ENCODE peak calls at places on chromosomes 6 and 20, in four cellular contexts. V, R, C and N are unnamed samples.

GRCh38 chr6:118648866-118649554 is 2.4 kb downstream of the CEP85L start:
- DNase-seq in V (no peak), R (peak), C (no peak), N (no peak)

GRCh38 chr6:88561974-88562736 is 396.0 kb upstream of the CNR1 start:
- DNase-seq in V (no peak), R (peak), C (no peak), N (no peak)

GRCh38 chr6:157034433-157035230 is 257.5 kb downstream of the ARID1B start:
- DNase-seq in R (peak), C (no peak), V (no peak), N (no peak)

GRCh38 chr20:3653921-3654320 is 9.3 kb downstream of the GFRA4 start:
- DNase-seq in C (no peak), R (no peak), V (no peak), N (no peak)

GRCh38 chr20:45993197-45993951 is 15.3 kb upstream of the MMP9 start:
- DNase-seq in C (peak), V (no peak), R (no peak), N (no peak)

GRCh38 chr6:73691512-73691911 is 4.5 kb upstream of the CD109 start:
- DNase-seq in V (no peak), R (no peak), C (peak), N (no peak)

GRCh38 chr20:20849126-20849525 is 136.7 kb upstream of the RALGAPA2 start:
- DNase-seq in V (no peak), R (no peak), C (no peak), N (no peak)

GRCh38 chr6:45741437-45742166 is 274.1 kb downstream of the CLIC5 start:
- DNase-seq in C (no peak), R (peak), V (no peak), N (no peak)

GRCh38 chr6:159080217-159080976 is 35.6 kb upstream of the TAGAP start:
- DNase-seq in R (no peak), V (peak), C (no peak), N (no peak)

GRCh38 chr20:62839261-62839660 is 22.4 kb downstream of the TCFL5 start:
- DNase-seq in R (no peak), V (no peak), C (no peak), N (no peak)

GRCh38 chr6:159463440-159463839 is 229.6 kb downstream of the SOD2 start:
- DNase-seq in C (no peak), V (no peak), R (peak), N (no peak)

GRCh38 chr20:20085071-20085470 is 32.7 kb downstream of the CFAP61 start:
- DNase-seq in C (no peak), R (no peak), V (peak), N (no peak)

GRCh38 chr6:16505711-16506362 is 255.4 kb downstream of the ATXN1 start:
- DNase-seq in C (no peak), R (peak), V (no peak), N (no peak)

GRCh38 chr6:33320315-33321181 is 3.0 kb upstream of the ZBTB22 start:
- DNase-seq in C (no peak), V (peak), R (peak), N (peak)

GRCh38 chr20:33677991-33678431 is 3.8 kb upstream of the NECAB3 start:
- DNase-seq in C (no peak), R (no peak), V (no peak), N (peak)

GRCh38 chr6:34051339-34051919 is 94.5 kb downstream of the GRM4 start:
- DNase-seq in V (no peak), C (no peak), R (no peak), N (no peak)

GRCh38 chr6:37822851-37823682 is 3.5 kb downstream of the ZFAND3 start:
- DNase-seq in C (no peak), V (no peak), R (peak), N (no peak)

GRCh38 chr20:57619053-57619831 is 984 bp downstream of the ZBP1 start:
- DNase-seq in V (peak), R (no peak), C (no peak), N (peak)

GRCh38 chr6:14671261-14671681 is 553.7 kb downstream of the CD83 start:
- DNase-seq in R (peak), V (no peak), C (no peak), N (no peak)

GRCh38 chr6:2688416-2689064 is 62.2 kb downstream of the MYLK4 start:
- DNase-seq in R (peak), V (no peak), C (peak), N (no peak)

GRCh38 chr20:53829086-53829703 is 235.6 kb upstream of the ZNF217 start:
- DNase-seq in R (peak), C (peak), V (no peak), N (no peak)

GRCh38 chr20:17662333-17663039 is 19.6 kb downstream of the RRBP1 start:
- DNase-seq in V (peak), R (peak), C (no peak), N (peak)

GRCh38 chr6:43702522-43703440 is 15.2 kb upstream of the MRPS18A start:
- DNase-seq in C (peak), R (peak), V (peak), N (peak)

GRCh38 chr20:53387983-53388675 is 205.5 kb downstream of the ZNF217 start:
- DNase-seq in C (no peak), V (no peak), R (no peak), N (no peak)

GRCh38 chr6:56851104-56851503 is 103.8 kb upstream of the BEND6 start:
- DNase-seq in C (no peak), V (peak), R (peak), N (no peak)

GRCh38 chr6:166494757-166495486 is 91.6 kb downstream of the RAMACL start:
- DNase-seq in R (no peak), V (no peak), C (no peak), N (no peak)

GRCh38 chr6:7787137-7787575 is 61.3 kb downstream of the BMP6 start:
- DNase-seq in V (no peak), R (peak), C (no peak), N (peak)

GRCh38 chr20:17298169-17298568 is 71.3 kb downstream of the PCSK2 start:
- DNase-seq in R (no peak), V (no peak), C (no peak), N (no peak)

GRCh38 chr6:24719125-24719931 is at the start of gene C6orf62:
- DNase-seq in R (peak), V (no peak), C (no peak), N (no peak)

GRCh38 chr6:149268768-149269167 is 48.7 kb upstream of the TAB2 start:
- DNase-seq in R (no peak), V (no peak), C (no peak), N (no peak)

GRCh38 chr6:27176096-27176495 is 71.4 kb upstream of the PRSS16 start:
- DNase-seq in R (peak), V (no peak), C (no peak), N (no peak)

GRCh38 chr6:30928677-30929076 is 3.3 kb downstream of the SFTA2 start:
- DNase-seq in R (no peak), V (no peak), C (no peak), N (no peak)

GRCh38 chr6:124683507-124683906 is 278.7 kb upstream of the RNF217 start:
- DNase-seq in C (no peak), V (no peak), R (no peak), N (no peak)
- H3K4me3 ChIP-seq in C (no peak), V (no peak), R (no peak), N (no peak)

GRCh38 chr6:107815846-107816245 is 8.3 kb downstream of the SCML4 start:
- DNase-seq in R (no peak), V (no peak), C (no peak), N (peak)
- TF ChIP-seq CTCF in R (no peak), V (no peak), C (no peak), N (no peak)

GRCh38 chr6:168038576-168039140 is 40.4 kb downstream of the FRMD1 start:
- DNase-seq in V (no peak), R (no peak), C (no peak), N (no peak)
- H3K4me3 ChIP-seq in V (no peak), R (no peak), C (no peak), N (no peak)

GRCh38 chr20:25471020-25471419 is 63.5 kb downstream of the GINS1 start:
- DNase-seq in V (no peak), C (no peak), R (no peak), N (no peak)

GRCh38 chr20:25469558-25469957 is 62.1 kb downstream of the GINS1 start:
- DNase-seq in V (no peak), R (no peak), C (no peak), N (no peak)

GRCh38 chr20:25468126-25469075 is 60.9 kb downstream of the GINS1 start:
- DNase-seq in R (no peak), V (no peak), C (no peak), N (no peak)

GRCh38 chr20:25467441-25467840 is 60.0 kb downstream of the GINS1 start:
- DNase-seq in C (no peak), V (no peak), R (no peak), N (no peak)

DNA sequence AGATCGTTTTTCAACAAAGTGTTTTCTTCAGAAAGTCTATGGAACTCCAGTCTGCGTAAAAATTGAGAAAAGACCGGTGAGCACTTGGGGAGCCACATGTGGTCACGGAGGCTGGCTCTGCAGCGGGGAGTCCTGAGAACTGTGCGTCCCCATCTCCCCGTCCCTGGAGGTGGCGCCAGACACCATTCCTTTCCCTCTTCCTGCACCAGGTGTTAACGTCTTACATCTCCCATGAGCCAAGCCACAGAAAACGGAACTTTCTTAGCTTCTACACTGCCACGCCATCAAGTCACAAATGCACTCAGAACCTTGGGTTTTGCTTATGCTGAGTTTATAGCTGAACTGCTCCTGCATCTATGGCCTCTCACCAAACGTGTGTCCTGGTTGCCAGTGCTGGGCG is 62.6 kb downstream of the GINS1 start:
- DNase-seq in R (peak), V (no peak), C (no peak), N (no peak)
- TF ChIP-seq CTCF in R (peak), V (no peak), C (peak), N (peak)

DNA sequence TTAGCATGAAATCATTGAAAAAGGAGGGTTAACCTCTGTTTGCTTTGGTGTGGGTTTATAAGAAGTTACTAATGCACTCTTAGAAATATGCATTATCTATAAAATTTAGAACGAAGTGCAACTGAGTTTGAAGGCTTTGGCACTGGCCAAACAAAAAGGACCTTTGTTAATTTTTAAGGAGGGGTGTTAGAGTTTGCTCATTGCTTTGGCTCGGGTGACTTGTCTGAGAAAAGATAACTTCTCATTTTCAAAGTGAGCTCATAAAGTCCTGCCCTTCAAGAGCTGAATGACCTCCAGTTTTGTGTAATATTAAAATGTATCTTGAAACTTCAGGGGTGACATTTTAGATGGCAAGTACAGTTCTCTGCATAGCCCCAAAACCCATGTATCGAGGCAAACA is 25.9 kb downstream of the NEDD9 start:
- DNase-seq in R (peak), C (no peak), V (peak), N (no peak)
- H3K4me3 ChIP-seq in R (no peak), C (no peak), V (peak), N (no peak)

GRCh38 chr6:79694156-79694555 is 63.0 kb downstream of the SH3BGRL2 start:
- DNase-seq in C (no peak), V (no peak), R (no peak), N (no peak)

GRCh38 chr6:79699606-79700005 is 68.5 kb downstream of the SH3BGRL2 start:
- DNase-seq in R (no peak), C (no peak), V (no peak), N (no peak)

GRCh38 chr6:79697430-79697829 is 66.3 kb downstream of the SH3BGRL2 start:
- DNase-seq in V (no peak), C (no peak), R (no peak), N (no peak)

GRCh38 chr6:79694623-79695311 is 63.6 kb downstream of the SH3BGRL2 start:
- DNase-seq in V (no peak), C (no peak), R (peak), N (no peak)
- TF ChIP-seq CTCF in V (no peak), C (no peak), R (peak), N (no peak)

DNA sequence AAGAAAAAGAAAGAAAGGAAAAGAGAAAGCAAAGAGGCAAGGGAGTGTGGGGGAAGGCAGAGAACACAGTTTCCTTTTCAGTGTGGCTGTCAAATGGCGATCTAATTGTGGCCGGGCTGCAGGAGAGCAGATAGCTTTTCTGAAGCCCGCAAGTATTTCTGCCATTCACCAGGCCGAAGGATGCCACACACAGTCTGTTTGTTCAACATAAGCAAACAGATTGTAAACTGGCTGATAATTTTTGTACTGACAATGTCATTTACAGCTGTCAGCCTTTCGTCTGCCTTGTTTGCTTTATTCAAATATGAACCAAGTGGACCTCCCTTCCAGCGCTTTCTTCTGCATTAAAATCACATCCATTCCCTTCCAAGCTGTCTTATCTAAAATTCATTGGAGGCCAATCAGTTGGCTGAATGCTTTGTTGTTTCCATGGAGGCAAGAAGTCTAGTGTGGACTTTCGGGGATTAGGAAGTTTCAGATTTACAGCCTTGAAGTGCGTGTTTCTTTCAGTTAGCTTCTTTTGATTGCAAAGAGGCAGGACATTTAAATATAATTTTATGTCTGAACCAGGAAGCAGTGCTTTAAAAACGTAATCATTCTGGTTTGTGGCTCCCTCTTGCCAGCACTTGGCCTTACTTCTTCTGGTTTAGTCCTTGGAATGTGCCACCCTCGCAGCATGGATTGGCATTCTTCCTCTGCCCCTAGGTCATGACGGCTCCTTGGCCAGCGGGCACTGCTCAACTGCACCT is 180.3 kb downstream of the FOXA2 start:
- DNase-seq in C (no peak), R (peak), V (no peak), N (no peak)
- H3K4me3 ChIP-seq in C (no peak), R (no peak), V (peak), N (peak)

GRCh38 chr6:116139917-116140316 is 14.0 kb upstream of the COL10A1 start:
- DNase-seq in V (no peak), R (no peak), C (no peak), N (no peak)
- TF ChIP-seq CTCF in V (no peak), R (no peak), C (peak), N (no peak)